ENCODE peak calls at places on chromosomes 12 and 14, in four cellular contexts. One of them, this sample, is unnamed. For H3K4me1 and H3K9me3, the result is how much of the 10 kb centered on the place peaks cover.

GRCh38 chr14:52279405-52279804 is 11.9 kb downstream of the PTGDR start:
- DNase-seq in breast epithelium: no peak
- DNase-seq in left ventricle myocardium inferior: no peak
- DNase-seq in SK-N-SH: no peak
- DNase-seq in this sample: no peak

GRCh38 chr12:5052348-5052747 is 8.7 kb downstream of the KCNA5 start:
- DNase-seq in SK-N-SH: no peak
- DNase-seq in breast epithelium: no peak
- DNase-seq in left ventricle myocardium inferior: no peak
- DNase-seq in this sample: no peak

GRCh38 chr12:57518920-57519757 is 1.2 kb downstream of the DDIT3 start:
- DNase-seq in breast epithelium: no peak
- DNase-seq in SK-N-SH: no peak
- DNase-seq in left ventricle myocardium inferior: no peak
- DNase-seq in this sample: no peak

GRCh38 chr12:89636776-89637160 is 71.9 kb downstream of the ATP2B1 start:
- DNase-seq in breast epithelium: no peak
- DNase-seq in SK-N-SH: no peak
- DNase-seq in left ventricle myocardium inferior: no peak
- DNase-seq in this sample: no peak

GRCh38 chr14:31677052-31677451 is 115.8 kb downstream of the NUBPL start:
- DNase-seq in left ventricle myocardium inferior: no peak
- DNase-seq in breast epithelium: no peak
- DNase-seq in SK-N-SH: no peak
- DNase-seq in this sample: no peak

GRCh38 chr12:116837082-116837481 is 44.2 kb downstream of the HRK start:
- DNase-seq in breast epithelium: no peak
- DNase-seq in SK-N-SH: no peak
- DNase-seq in left ventricle myocardium inferior: no peak
- DNase-seq in this sample: no peak

GRCh38 chr12:54853933-54854538 is at the start of gene MUCL1:
- DNase-seq in left ventricle myocardium inferior: no peak
- DNase-seq in breast epithelium: no peak
- DNase-seq in SK-N-SH: peak
- DNase-seq in this sample: no peak

GRCh38 chr12:124518051-124518932 is 49.1 kb downstream of the NCOR2 start:
- DNase-seq in breast epithelium: peak
- DNase-seq in SK-N-SH: peak
- DNase-seq in left ventricle myocardium inferior: peak
- DNase-seq in this sample: peak

GRCh38 chr14:103334644-103335603 is 887 bp downstream of the EIF5 start:
- DNase-seq in breast epithelium: peak
- DNase-seq in SK-N-SH: peak
- DNase-seq in left ventricle myocardium inferior: peak
- DNase-seq in this sample: peak

GRCh38 chr12:127479256-127479655 is 787.7 kb upstream of the TMEM132C start:
- DNase-seq in breast epithelium: no peak
- DNase-seq in SK-N-SH: no peak
- DNase-seq in left ventricle myocardium inferior: no peak
- DNase-seq in this sample: no peak

GRCh38 chr14:105338392-105338791 is 23.8 kb downstream of the PACS2 start:
- DNase-seq in left ventricle myocardium inferior: no peak
- DNase-seq in SK-N-SH: no peak
- DNase-seq in breast epithelium: no peak
- DNase-seq in this sample: no peak
- H3K4me1 ChIP-seq in left ventricle myocardium inferior: half or more
- H3K4me1 ChIP-seq in SK-N-SH: under half
- H3K4me1 ChIP-seq in breast epithelium: under half
- H3K4me1 ChIP-seq in this sample: under half

GRCh38 chr14:22131749-22132476 is 457.1 kb downstream of the DAD1 start:
- DNase-seq in breast epithelium: no peak
- DNase-seq in left ventricle myocardium inferior: no peak
- DNase-seq in SK-N-SH: no peak
- DNase-seq in this sample: no peak
- H3K9me3 ChIP-seq in breast epithelium: under half
- H3K9me3 ChIP-seq in left ventricle myocardium inferior: under half
- H3K9me3 ChIP-seq in SK-N-SH: under half
- H3K9me3 ChIP-seq in this sample: under half

GRCh38 chr12:94874086-94874985 is 129.2 kb downstream of the NDUFA12 start:
- DNase-seq in left ventricle myocardium inferior: no peak
- DNase-seq in SK-N-SH: peak
- DNase-seq in breast epithelium: no peak
- DNase-seq in this sample: no peak
- H3K4me3 ChIP-seq in left ventricle myocardium inferior: peak
- H3K4me3 ChIP-seq in SK-N-SH: no peak
- H3K4me3 ChIP-seq in breast epithelium: peak
- H3K4me3 ChIP-seq in this sample: peak

DNA sequence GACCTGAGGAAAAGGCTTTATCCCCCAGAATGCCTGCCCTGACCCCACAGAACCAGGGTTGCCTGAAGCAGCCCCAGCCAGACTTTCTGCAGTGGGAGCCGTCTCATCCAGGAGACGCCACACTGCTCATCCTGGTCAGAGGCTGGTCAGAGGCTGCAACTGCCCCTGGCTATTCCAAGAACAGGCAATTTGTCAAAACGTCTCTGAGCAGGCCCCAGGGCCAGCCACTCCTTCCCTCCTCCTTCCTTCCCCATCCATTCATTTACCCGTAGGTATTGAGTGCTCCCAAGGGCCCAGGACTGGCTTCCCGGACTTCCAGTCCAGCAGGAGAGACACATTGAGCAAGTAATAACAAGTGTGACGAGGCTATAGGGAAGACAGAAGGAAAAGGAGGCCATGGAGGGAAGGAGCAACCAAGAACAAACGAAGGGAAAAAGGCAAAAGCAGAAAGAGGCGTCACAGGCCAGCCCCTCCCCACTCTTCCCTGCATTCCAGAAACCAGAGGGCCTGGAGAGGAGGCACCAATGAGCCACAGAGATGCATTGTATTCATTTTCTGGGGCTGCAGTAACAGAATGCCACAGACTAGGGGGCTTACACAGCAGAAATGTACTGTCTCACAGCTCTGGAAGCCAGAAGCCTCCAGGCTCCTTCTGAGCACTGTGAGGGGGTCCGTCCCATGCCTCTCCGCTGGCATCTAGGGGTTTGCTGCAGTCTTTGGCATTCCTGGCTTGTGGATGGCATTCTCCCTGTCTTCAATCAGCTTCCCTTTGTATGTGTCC is 21.0 kb upstream of the CD9 start:
- DNase-seq in breast epithelium: no peak
- DNase-seq in left ventricle myocardium inferior: no peak
- DNase-seq in SK-N-SH: no peak
- DNase-seq in this sample: no peak
- H3K4me1 ChIP-seq in breast epithelium: under half
- H3K4me1 ChIP-seq in left ventricle myocardium inferior: half or more
- H3K4me1 ChIP-seq in SK-N-SH: under half
- H3K4me1 ChIP-seq in this sample: under half

DNA sequence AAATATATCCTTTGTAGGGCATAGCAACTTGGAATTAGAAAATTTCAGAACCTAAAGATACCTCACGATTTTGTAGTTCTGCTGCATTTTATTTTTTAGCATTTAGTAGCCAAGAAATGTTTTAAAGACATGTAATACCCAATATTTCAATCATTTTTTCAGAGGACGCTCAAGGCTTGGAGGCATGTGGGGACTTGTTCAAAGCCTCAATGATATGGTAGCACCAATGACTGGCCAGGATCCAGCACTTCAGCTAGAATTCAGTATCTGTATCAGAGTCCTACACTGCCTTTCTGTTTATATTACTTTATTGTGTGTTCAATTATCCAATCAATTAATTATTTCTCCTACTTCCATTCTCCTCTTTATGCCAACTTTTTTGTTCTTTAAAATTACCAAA is 154.8 kb upstream of the NEDD1 start:
- DNase-seq in breast epithelium: no peak
- DNase-seq in SK-N-SH: no peak
- DNase-seq in left ventricle myocardium inferior: no peak
- DNase-seq in this sample: no peak
- H3K9me3 ChIP-seq in breast epithelium: under half
- H3K9me3 ChIP-seq in SK-N-SH: under half
- H3K9me3 ChIP-seq in left ventricle myocardium inferior: under half
- H3K9me3 ChIP-seq in this sample: under half